ENCODE peak calls at places on chromosome 22, in four cellular contexts. E is OCI-LY7, R is aorta, C is fibroblast of lung. X is an unnamed sample. For H3K36me3, the result is how much of the 10 kb centered on the place peaks cover.

GRCh38 chr22:22086501-22087158 is 104.0 kb upstream of the TOP3B start:
- DNase-seq in R (no peak), C (peak), E (no peak), X (no peak)

GRCh38 chr22:40247976-40248375 is 70.3 kb downstream of the TNRC6B start:
- DNase-seq in C (no peak), E (no peak), R (no peak), X (no peak)

GRCh38 chr22:20089977-20090729 is 10.1 kb downstream of the DGCR8 start:
- DNase-seq in R (peak), C (no peak), E (no peak), X (peak)

GRCh38 chr22:33726294-33726711 is 194.0 kb downstream of the LARGE1 start:
- DNase-seq in E (no peak), R (no peak), C (peak), X (peak)

GRCh38 chr22:20167643-20168322 is 16.9 kb upstream of the CCDC188 start:
- DNase-seq in R (no peak), E (no peak), C (no peak), X (no peak)

GRCh38 chr22:40583058-40583741 is 53.3 kb downstream of the MRTFA start:
- DNase-seq in C (no peak), R (no peak), E (no peak), X (no peak)

GRCh38 chr22:39565414-39565944 is 5.1 kb upstream of the CACNA1I start:
- DNase-seq in R (no peak), E (no peak), C (no peak), X (no peak)

GRCh38 chr22:44707752-44708151 is 5.7 kb downstream of the PRR5 start:
- DNase-seq in C (peak), R (no peak), E (no peak), X (no peak)

GRCh38 chr22:45226681-45227186 is 14.0 kb downstream of the KIAA0930 start:
- DNase-seq in R (peak), C (peak), E (no peak), X (no peak)

GRCh38 chr22:45248832-45249561 is 8.3 kb upstream of the KIAA0930 start:
- DNase-seq in E (peak), C (no peak), R (no peak), X (no peak)

GRCh38 chr22:37492428-37493344 is 6.5 kb upstream of the MFNG start:
- DNase-seq in E (peak), R (no peak), C (peak), X (peak)

GRCh38 chr22:21582801-21583740 is 15.6 kb downstream of the UBE2L3 start:
- DNase-seq in E (peak), C (no peak), R (no peak), X (no peak)

GRCh38 chr22:20436309-20437252 is 1.0 kb downstream of the SCARF2 start:
- DNase-seq in E (no peak), R (peak), C (peak), X (no peak)

GRCh38 chr22:45889539-45890350 is 87.2 kb downstream of the WNT7B start:
- DNase-seq in C (peak), R (peak), E (no peak), X (peak)

GRCh38 chr22:23213031-23213555 is 32.8 kb downstream of the BCR start:
- DNase-seq in C (no peak), R (peak), E (no peak), X (no peak)

GRCh38 chr22:47056361-47056760 is 293.9 kb downstream of the TBC1D22A start:
- DNase-seq in R (no peak), C (no peak), E (no peak), X (no peak)

GRCh38 chr22:19648419-19648929 is 65.8 kb upstream of the SEPTIN5 start:
- DNase-seq in R (no peak), C (no peak), E (peak), X (no peak)

GRCh38 chr22:46622081-46622521 is 1.9 kb downstream of the GRAMD4 start:
- DNase-seq in C (no peak), E (no peak), R (no peak), X (no peak)

GRCh38 chr22:22074634-22075381 is 92.2 kb upstream of the TOP3B start:
- DNase-seq in R (no peak), E (no peak), C (no peak), X (no peak)

GRCh38 chr22:19105456-19105855 is 16.8 kb downstream of the DGCR2 start:
- DNase-seq in R (peak), E (no peak), C (no peak), X (no peak)

GRCh38 chr22:39296981-39297489 is 22.4 kb downstream of the RPL3 start:
- DNase-seq in C (no peak), E (no peak), R (no peak), X (no peak)

GRCh38 chr22:44042822-44043221 is 18.7 kb downstream of the PARVB start:
- DNase-seq in R (no peak), C (peak), E (no peak), X (no peak)

GRCh38 chr22:39622881-39623367 is 52.4 kb downstream of the CACNA1I start:
- DNase-seq in C (peak), E (no peak), R (peak), X (peak)

GRCh38 chr22:28822930-28823481 is 22.6 kb upstream of the XBP1 start:
- DNase-seq in R (no peak), C (peak), E (peak), X (no peak)

GRCh38 chr22:23070418-23071162 is at the start of gene GNAZ:
- DNase-seq in E (peak), R (peak), C (peak), X (no peak)

GRCh38 chr22:30253205-30253852 is 6.8 kb upstream of the LIF start:
- DNase-seq in C (peak), R (peak), E (no peak), X (peak)

GRCh38 chr22:46458525-46458924 is 78.9 kb downstream of the CELSR1 start:
- DNase-seq in R (no peak), C (no peak), E (no peak), X (no peak)

GRCh38 chr22:20396639-20397038 is 2.7 kb downstream of the ZNF74 start:
- DNase-seq in E (no peak), C (no peak), R (no peak), X (peak)

GRCh38 chr22:22578702-22579424 is 19.8 kb upstream of the PRAME start:
- DNase-seq in E (no peak), R (no peak), C (peak), X (peak)

GRCh38 chr22:47168900-47169800 is 406.7 kb downstream of the TBC1D22A start:
- DNase-seq in R (peak), E (no peak), C (peak), X (no peak)

GRCh38 chr22:21624120-21624879 is 5.5 kb downstream of the YDJC start:
- DNase-seq in E (peak), C (no peak), R (peak), X (no peak)

GRCh38 chr22:46779651-46780050 is 17.2 kb downstream of the TBC1D22A start:
- DNase-seq in C (no peak), R (peak), E (no peak), X (no peak)

GRCh38 chr22:17824452-17824851 is 50.2 kb upstream of the BID start:
- DNase-seq in E (no peak), R (no peak), C (no peak), X (no peak)

GRCh38 chr22:35124674-35125219 is 58.8 kb downstream of the ISX start:
- DNase-seq in C (no peak), R (no peak), E (no peak), X (no peak)
- H3K27ac ChIP-seq in C (no peak), R (no peak), E (no peak), X (no peak)

GRCh38 chr22:36343720-36344105 is 44.1 kb downstream of the MYH9 start:
- DNase-seq in C (no peak), E (no peak), R (no peak), X (no peak)
- H3K36me3 ChIP-seq in C (under half), E (half or more), R (under half), X (half or more)

DNA sequence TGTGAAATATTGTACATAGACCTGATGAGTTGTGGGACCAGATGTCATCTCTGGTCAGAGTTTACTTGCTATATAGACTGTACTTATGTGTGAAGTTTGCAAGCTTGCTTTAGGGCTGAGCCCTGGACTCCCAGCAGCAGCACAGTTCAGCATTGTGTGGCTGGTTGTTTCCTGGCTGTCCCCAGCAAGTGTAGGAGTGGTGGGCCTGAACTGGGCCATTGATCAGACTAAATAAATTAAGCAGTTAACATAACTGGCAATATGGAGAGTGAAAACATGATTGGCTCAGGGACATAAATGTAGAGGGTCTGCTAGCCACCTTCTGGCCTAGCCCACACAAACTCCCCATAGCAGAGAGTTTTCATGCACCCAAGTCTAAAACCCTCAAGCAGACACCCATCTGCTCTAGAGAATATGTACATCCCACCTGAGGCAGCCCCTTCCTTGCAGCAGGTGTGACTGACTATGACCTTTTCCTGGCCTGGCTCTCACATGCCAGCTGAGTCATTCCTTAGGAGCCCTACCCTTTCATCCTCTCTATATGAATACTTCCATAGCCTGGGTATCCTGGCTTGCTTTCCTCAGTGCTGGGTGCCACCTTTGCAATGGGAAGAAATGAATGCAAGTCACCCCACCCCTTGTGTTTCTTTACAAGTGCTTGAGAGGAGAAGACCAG is 12.3 kb downstream of the PIK3IP1 start:
- DNase-seq in C (no peak), R (no peak), E (no peak), X (no peak)
- H3K27ac ChIP-seq in C (no peak), R (no peak), E (no peak), X (no peak)

GRCh38 chr22:41672780-41673509 is 15.7 kb downstream of the SNU13 start:
- DNase-seq in R (peak), C (no peak), E (peak), X (no peak)

GRCh38 chr22:41681616-41682015 is 7.1 kb downstream of the SNU13 start:
- DNase-seq in R (peak), E (peak), C (no peak), X (peak)

GRCh38 chr22:41674941-41675340 is 13.7 kb downstream of the SNU13 start:
- DNase-seq in C (no peak), R (peak), E (no peak), X (no peak)

GRCh38 chr22:41676134-41676533 is 12.5 kb downstream of the SNU13 start:
- DNase-seq in E (no peak), R (no peak), C (no peak), X (no peak)
- H3K36me3 ChIP-seq in E (half or more), R (under half), C (under half), X (under half)

DNA sequence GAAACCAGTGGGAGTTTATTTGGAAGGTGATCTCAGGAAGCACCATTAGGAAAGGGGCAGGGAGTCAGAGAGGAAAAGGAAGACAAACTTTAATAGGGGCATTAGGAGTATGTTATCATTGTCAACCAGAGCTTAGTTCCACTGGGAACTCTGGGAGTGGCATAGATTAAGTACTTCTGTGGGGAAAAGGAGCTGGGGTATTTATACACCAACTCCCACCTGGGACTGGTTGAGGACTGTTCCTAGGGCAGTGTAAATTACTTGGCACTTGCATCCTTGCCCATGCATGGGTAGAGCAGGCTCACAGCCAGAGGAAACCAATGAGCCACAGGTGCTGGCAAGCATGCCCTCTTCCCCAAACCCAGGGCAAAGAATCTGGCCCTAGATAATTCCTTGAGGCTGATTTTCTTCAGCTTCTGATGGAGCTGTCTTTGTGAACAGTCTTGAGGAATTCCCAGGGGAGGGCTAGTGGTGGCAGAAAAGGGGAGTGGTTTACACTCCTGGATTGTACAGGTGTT is 541.2 kb downstream of the MIAT start:
- DNase-seq in E (no peak), R (no peak), C (no peak), X (no peak)
- H3K27ac ChIP-seq in E (no peak), R (no peak), C (no peak), X (no peak)

DNA sequence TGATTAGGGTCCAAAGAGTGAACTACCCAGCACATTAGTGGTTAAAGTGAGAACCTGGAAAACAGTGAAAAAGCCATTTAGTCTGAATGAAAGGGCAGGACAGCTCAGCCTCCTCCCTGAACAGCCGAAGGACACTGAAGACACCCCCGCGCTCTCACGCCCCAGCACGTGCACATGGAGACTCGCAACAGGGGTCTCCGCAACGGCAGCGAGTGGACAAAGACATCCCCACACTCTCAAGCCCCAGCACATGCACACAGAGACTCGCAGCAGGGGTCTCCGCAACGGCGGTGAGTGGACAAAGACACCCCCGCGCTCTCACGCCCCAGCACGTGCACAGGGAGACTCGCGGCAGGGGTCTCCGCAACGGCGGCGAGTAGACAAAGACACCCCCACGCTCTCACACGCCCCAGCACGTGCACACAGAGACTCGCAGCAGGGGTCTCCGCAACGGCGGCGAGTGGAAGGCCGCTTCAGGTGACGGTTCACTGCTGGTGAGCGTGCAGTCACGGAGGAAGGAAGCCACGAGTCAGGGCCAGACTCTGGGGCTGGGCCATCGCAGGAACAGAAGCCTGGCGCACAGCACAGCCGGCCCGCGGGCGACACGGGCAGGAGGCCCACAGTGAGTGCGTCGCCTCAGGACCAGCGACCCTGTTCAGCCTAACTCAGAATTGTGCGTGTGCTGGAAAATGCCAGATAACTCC is 43.6 kb downstream of the BRD1 start:
- DNase-seq in R (peak), E (no peak), C (no peak), X (no peak)
- H3K36me3 ChIP-seq in R (under half), E (half or more), C (under half), X (under half)

GRCh38 chr22:42301742-42302102 is 31.3 kb upstream of the TCF20 start:
- DNase-seq in E (no peak), C (no peak), R (no peak), X (no peak)
- H3K27ac ChIP-seq in E (peak), C (no peak), R (no peak), X (no peak)

X was measured in brain microvascular endothelial cell.